ENCODE peak calls at places on chromosomes 13 and 19, in five cellular contexts. Z, K, W, O and H are unnamed samples.

GRCh38 chr13:79435549-79435948 is 29.5 kb upstream of the RBM26 start:
- DNase-seq in Z (no peak), K (no peak), W (no peak), O (no peak), H (no peak)

GRCh38 chr19:3345850-3346460 is 20.4 kb upstream of the NFIC start:
- DNase-seq in Z (no peak), K (no peak), W (no peak), O (no peak), H (no peak)

GRCh38 chr19:32349724-32350475 is 4.5 kb downstream of the ZNF507 start:
- DNase-seq in Z (no peak), K (no peak), W (no peak), O (no peak), H (no peak)

GRCh38 chr19:30718728-30719127 is 346.5 kb downstream of the ZNF536 start:
- DNase-seq in Z (no peak), K (no peak), W (no peak), O (no peak), H (no peak)

GRCh38 chr19:33193864-33194362 is at the start of gene LRP3:
- DNase-seq in Z (no peak), K (peak), W (no peak), O (no peak), H (no peak)

GRCh38 chr19:41804327-41804726 is 7.9 kb downstream of the CEACAM3 start:
- DNase-seq in Z (no peak), K (no peak), W (no peak), O (no peak), H (no peak)

GRCh38 chr13:80011448-80012212 is 329.3 kb downstream of the SPRY2 start:
- DNase-seq in Z (no peak), K (no peak), W (no peak), O (no peak), H (no peak)

GRCh38 chr19:31356587-31357314 is 7.5 kb upstream of the TSHZ3 start:
- DNase-seq in Z (no peak), K (peak), W (peak), O (no peak), H (no peak)

GRCh38 chr19:53553865-53554791 is 16.2 kb downstream of the ZNF331 start:
- DNase-seq in Z (no peak), K (no peak), W (peak), O (peak), H (no peak)

GRCh38 chr13:103952183-103952582 is 886.0 kb upstream of the SLC10A2 start:
- DNase-seq in Z (no peak), K (no peak), W (no peak), O (no peak), H (no peak)

GRCh38 chr19:3580156-3580955 is 4.9 kb upstream of the GIPC3 start:
- DNase-seq in Z (peak), K (no peak), W (no peak), O (no peak), H (no peak)

GRCh38 chr19:4139614-4140236 is 13.7 kb upstream of the CREB3L3 start:
- DNase-seq in Z (peak), K (peak), W (peak), O (peak), H (peak)

GRCh38 chr19:8573316-8573715 is 3.9 kb downstream of the MYO1F start:
- DNase-seq in Z (no peak), K (no peak), W (no peak), O (no peak), H (no peak)

GRCh38 chr19:42229855-42230331 is 9.8 kb downstream of the ZNF526 start:
- DNase-seq in Z (no peak), K (no peak), W (no peak), O (no peak), H (no peak)

GRCh38 chr13:88183440-88183839 is 512.3 kb downstream of the SLITRK5 start:
- DNase-seq in Z (no peak), K (no peak), W (no peak), O (no peak), H (no peak)

GRCh38 chr19:958967-959685 is 25.0 kb upstream of the WDR18 start:
- DNase-seq in Z (peak), K (peak), W (no peak), O (no peak), H (peak)

GRCh38 chr19:5987077-5987818 is 9.3 kb upstream of the RANBP3 start:
- DNase-seq in Z (peak), K (peak), W (peak), O (peak), H (peak)

GRCh38 chr19:16627194-16627927 is 643 bp downstream of the MED26 start:
- DNase-seq in Z (peak), K (no peak), W (no peak), O (no peak), H (no peak)

GRCh38 chr19:55158848-55159793 is 1.6 kb upstream of the TNNI3 start:
- DNase-seq in Z (no peak), K (peak), W (no peak), O (no peak), H (no peak)

GRCh38 chr19:17110599-17110966 is 35.0 kb downstream of the MYO9B start:
- DNase-seq in Z (no peak), K (no peak), W (no peak), O (no peak), H (no peak)

GRCh38 chr19:3201072-3201700 is 15.5 kb downstream of the NCLN start:
- DNase-seq in Z (no peak), K (peak), W (no peak), O (no peak), H (no peak)

GRCh38 chr19:2732883-2733282 is 6.9 kb downstream of the SLC39A3 start:
- DNase-seq in Z (no peak), K (no peak), W (no peak), O (no peak), H (no peak)

GRCh38 chr13:97567510-97568243 is 133.7 kb downstream of the RAP2A start:
- DNase-seq in Z (peak), K (no peak), W (no peak), O (peak), H (peak)

GRCh38 chr19:49705919-49706318 is 15.0 kb downstream of the CPT1C start:
- DNase-seq in Z (no peak), K (no peak), W (no peak), O (no peak), H (no peak)

GRCh38 chr19:49712397-49712859 is 21.5 kb downstream of the CPT1C start:
- DNase-seq in Z (peak), K (peak), W (peak), O (no peak), H (peak)

GRCh38 chr19:49704888-49705642 is 14.1 kb downstream of the CPT1C start:
- DNase-seq in Z (no peak), K (no peak), W (no peak), O (no peak), H (no peak)

GRCh38 chr19:49713236-49713845 is 22.4 kb downstream of the CPT1C start:
- DNase-seq in Z (no peak), K (no peak), W (no peak), O (no peak), H (no peak)

GRCh38 chr19:49710372-49710951 is 19.5 kb downstream of the CPT1C start:
- DNase-seq in Z (no peak), K (peak), W (no peak), O (no peak), H (peak)
- H2AFZ ChIP-seq in Z (no peak), K (peak), W (no peak), O (no peak), H (no peak)

GRCh38 chr13:40668335-40668734 is 1.9 kb upstream of the FOXO1 start:
- DNase-seq in Z (peak), K (peak), W (no peak), O (no peak), H (no peak)
- TF ChIP-seq ZNF274 in Z (no peak), K (no peak), W (no peak), O (no peak), H (no peak)

GRCh38 chr13:51000058-51000457 is 90.5 kb downstream of the RNASEH2B start:
- DNase-seq in Z (no peak), K (no peak), W (no peak), O (no peak), H (no peak)

GRCh38 chr13:51000576-51001260 is 91.1 kb downstream of the RNASEH2B start:
- DNase-seq in Z (no peak), K (no peak), W (no peak), O (no peak), H (no peak)

GRCh38 chr13:50999641-51000040 is 90.0 kb downstream of the RNASEH2B start:
- DNase-seq in Z (no peak), K (no peak), W (no peak), O (no peak), H (no peak)

GRCh38 chr13:50995870-50996269 is 86.3 kb downstream of the RNASEH2B start:
- DNase-seq in Z (no peak), K (no peak), W (no peak), O (no peak), H (no peak)

GRCh38 chr13:50998326-50998725 is 88.7 kb downstream of the RNASEH2B start:
- DNase-seq in Z (no peak), K (no peak), W (no peak), O (no peak), H (no peak)
- H2AFZ ChIP-seq in Z (no peak), K (no peak), W (no peak), O (no peak), H (no peak)

DNA sequence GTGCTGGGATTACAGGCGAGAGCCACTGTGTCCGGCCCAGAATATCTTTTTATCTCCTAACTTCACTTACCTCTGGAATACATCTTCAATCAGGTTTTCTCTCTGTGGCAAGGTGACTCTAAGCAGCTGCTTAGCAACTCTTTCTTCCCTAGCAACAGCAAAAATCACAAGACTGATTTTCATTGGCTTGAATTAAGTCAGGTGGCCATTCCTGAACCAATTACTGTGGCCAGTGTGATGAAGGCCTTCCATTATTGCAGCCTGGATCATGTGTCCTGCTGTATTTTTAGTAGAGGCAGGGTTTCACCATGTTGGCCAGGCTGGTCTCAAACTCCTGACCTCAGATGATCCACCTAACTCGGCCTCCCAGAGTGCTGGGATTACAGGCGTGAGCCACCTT is 9.0 kb upstream of the LTBP4 start:
- DNase-seq in Z (peak), K (no peak), W (no peak), O (no peak), H (no peak)
- TF ChIP-seq ZNF274 in Z (no peak), K (no peak), W (no peak), O (no peak), H (no peak)

DNA sequence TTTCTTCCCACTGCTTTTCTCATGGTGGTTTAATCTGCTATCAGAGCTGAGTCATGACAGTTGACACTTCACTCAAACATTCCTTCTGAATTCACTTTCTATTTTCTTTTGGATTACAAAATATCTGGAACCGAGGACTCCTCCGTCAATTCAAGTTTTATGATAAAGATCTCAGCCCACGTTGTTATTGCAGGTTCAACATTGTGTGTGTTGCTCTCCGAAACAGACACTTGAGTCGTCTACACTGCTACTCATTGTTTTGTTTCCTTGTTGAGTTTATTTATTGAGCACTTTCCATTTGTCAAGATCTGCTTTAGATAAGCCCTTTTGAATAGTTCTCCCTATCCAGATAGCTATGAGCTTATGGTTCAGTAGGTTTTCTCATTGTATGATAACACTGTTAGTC is 636.1 kb upstream of the GPC6 start:
- DNase-seq in Z (no peak), K (no peak), W (no peak), O (no peak), H (no peak)
- H2AFZ ChIP-seq in Z (no peak), K (no peak), W (peak), O (no peak), H (no peak)

DNA sequence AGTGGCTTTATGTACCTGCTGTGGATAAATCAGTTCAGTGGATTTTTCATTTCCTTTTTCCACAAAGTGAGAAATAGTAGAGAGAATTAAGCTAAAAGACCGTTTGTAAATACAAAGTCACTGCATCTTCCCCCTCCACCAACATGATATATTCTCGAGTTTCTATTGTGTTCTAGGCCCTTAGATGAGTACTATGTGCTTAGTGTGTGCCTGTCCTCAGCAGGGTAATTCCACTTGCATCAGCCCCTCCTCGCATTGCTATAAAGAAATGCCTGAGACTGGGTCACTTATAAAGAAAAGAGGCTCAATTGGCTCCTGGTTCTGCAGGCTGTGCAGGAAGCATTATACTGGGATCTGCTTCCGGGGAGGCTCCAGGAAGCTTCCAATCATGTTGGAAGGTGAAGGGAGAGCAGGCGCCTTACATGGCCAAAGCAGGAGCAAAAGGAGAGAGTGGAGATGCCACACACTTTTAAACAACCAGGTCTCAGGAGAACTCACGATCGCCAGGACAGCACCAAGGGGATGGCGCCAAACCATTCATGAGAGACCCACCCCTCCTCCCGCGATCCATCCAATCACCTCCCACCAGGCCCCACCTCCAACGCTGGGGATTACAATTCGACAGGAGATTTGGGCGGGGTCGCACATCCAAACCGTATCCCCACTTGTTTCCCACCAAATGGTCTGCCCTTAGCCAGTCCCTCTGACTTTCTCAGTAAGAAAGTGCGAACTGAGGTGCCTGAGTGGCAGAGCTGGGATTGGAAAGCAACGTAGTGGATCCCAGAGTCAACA is 102.3 kb upstream of the ABCC4 start:
- DNase-seq in Z (no peak), K (no peak), W (peak), O (no peak), H (no peak)
- TF ChIP-seq ZNF274 in Z (no peak), K (no peak), W (no peak), O (no peak), H (no peak)

GRCh38 chr19:39796000-39796498 is 17.4 kb downstream of the LEUTX start:
- DNase-seq in Z (no peak), K (no peak), W (no peak), O (no peak), H (no peak)
- H2AFZ ChIP-seq in Z (no peak), K (no peak), W (no peak), O (no peak), H (no peak)

GRCh38 chr13:57992416-57992815 is 360.9 kb downstream of the PCDH17 start:
- DNase-seq in Z (no peak), K (no peak), W (no peak), O (no peak), H (no peak)

GRCh38 chr13:57996717-57997116 is 365.2 kb downstream of the PCDH17 start:
- DNase-seq in Z (no peak), K (no peak), W (no peak), O (no peak), H (no peak)
- TF ChIP-seq ZNF274 in Z (no peak), K (no peak), W (no peak), O (no peak), H (no peak)

GRCh38 chr13:86108334-86108733 is 309.1 kb upstream of the SLITRK6 start:
- DNase-seq in Z (no peak), K (no peak), W (no peak), O (no peak), H (no peak)

GRCh38 chr13:86109107-86109506 is 309.9 kb upstream of the SLITRK6 start:
- DNase-seq in Z (no peak), K (no peak), W (no peak), O (no peak), H (no peak)
- H2AFZ ChIP-seq in Z (no peak), K (no peak), W (peak), O (no peak), H (no peak)

DNA sequence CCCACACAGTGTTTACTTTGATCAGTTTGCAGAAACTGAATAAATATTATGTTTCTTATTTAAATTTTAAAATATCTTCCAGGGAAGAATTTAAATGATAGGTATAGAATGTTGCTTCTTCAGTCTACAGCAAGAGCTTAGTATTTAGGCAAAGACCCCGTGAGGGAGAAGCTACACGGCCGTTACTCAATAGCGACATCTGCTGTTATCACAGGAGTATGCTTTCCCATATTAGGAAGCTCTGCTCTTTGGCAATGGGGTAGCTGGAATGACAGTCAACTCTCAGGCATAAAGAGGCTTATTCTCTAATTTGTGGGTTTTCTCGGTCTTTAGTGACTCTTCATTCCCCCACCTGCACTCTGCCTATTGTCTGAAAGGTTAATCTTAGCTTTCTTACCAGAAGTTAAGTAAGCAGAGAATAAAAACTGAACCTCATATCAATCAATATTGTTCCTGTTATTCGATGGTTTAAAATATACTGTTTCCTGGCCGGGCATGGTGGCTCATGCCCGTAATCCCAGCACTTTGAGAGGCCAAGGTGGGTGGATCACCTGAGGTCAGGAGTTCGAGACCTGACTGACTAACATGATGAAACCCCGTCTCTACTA is 13.2 kb upstream of the LHFPL6 start:
- DNase-seq in Z (peak), K (peak), W (no peak), O (no peak), H (peak)
- TF ChIP-seq ZNF274 in Z (no peak), K (no peak), W (no peak), O (no peak), H (no peak)